ENCODE peak calls at places on chromosomes 5 and 9, in seven cellular contexts. G is Right ventricle myocardium superior; L is AG04450; H is skeletal muscle cell; T is stimulated activated CD8-positive, alpha-beta memory T cell treated with anti-CD3 and anti-CD28 coated beads, Interleukin-4, amount 100 ng/mL, for 24 hours; B is central memory CD4-positive, alpha-beta T cell; W is neural crest cell. J is an unnamed sample.

GRCh38 chr5:150058480-150059126 is 27.8 kb downstream of the CSF1R start:
- DNase-seq in G (no peak), L (no peak), H (peak), T (no peak), B (no peak), W (no peak), J (no peak)

GRCh38 chr5:57529864-57530263 is 47.3 kb upstream of the ACTBL2 start:
- DNase-seq in G (no peak), L (no peak), H (no peak), T (no peak), B (no peak), W (no peak), J (no peak)

GRCh38 chr9:125807065-125807464 is 59.9 kb downstream of the PBX3 start:
- DNase-seq in G (no peak), L (no peak), H (peak), T (no peak), B (no peak), W (no peak), J (no peak)

GRCh38 chr5:81838307-81838906 is 87.5 kb upstream of the SSBP2 start:
- DNase-seq in G (no peak), L (no peak), H (no peak), T (no peak), B (peak), W (no peak), J (peak)

GRCh38 chr9:14935099-14935710 is 25.0 kb upstream of the FREM1 start:
- DNase-seq in G (no peak), L (no peak), H (no peak), T (no peak), B (no peak), W (no peak), J (peak)

GRCh38 chr9:89635007-89635742 is 30.4 kb downstream of the GADD45G start:
- DNase-seq in G (no peak), L (no peak), H (peak), T (no peak), B (no peak), W (no peak), J (peak)

GRCh38 chr9:135282001-135282731 is 194.7 kb downstream of the OLFM1 start:
- DNase-seq in G (peak), L (no peak), H (no peak), T (no peak), B (no peak), W (no peak), J (no peak)

GRCh38 chr9:111000202-111000601 is 38.1 kb downstream of the LPAR1 start:
- DNase-seq in G (no peak), L (no peak), H (no peak), T (no peak), B (no peak), W (no peak), J (no peak)

GRCh38 chr5:39164016-39164415 is 55.3 kb downstream of the FYB1 start:
- DNase-seq in G (no peak), L (no peak), H (no peak), T (no peak), B (peak), W (no peak), J (no peak)

GRCh38 chr5:172187118-172188032 is 649 bp downstream of the STK10 start:
- DNase-seq in G (peak), L (no peak), H (no peak), T (peak), B (peak), W (peak), J (peak)